ENCODE peak calls at places on chromosomes 7 and 10, in four cellular contexts. S, U, K and W are unnamed samples.

GRCh38 chr10:75081379-75081778 is 30.1 kb upstream of the SAMD8 start:
- DNase-seq in S (no peak), U (no peak), K (no peak), W (no peak)

GRCh38 chr10:77104459-77104980 is 533.1 kb downstream of the KCNMA1 start:
- DNase-seq in S (peak; percentile 68), U (peak; percentile 22), K (no peak), W (no peak)

GRCh38 chr10:5744849-5745248 is 60.2 kb downstream of the TASOR2 start:
- DNase-seq in S (no peak), U (no peak), K (no peak), W (no peak)

GRCh38 chr7:42886129-42886528 is 25.7 kb downstream of the C7orf25 start:
- DNase-seq in S (peak; percentile 16), U (peak; percentile 12), K (no peak), W (no peak)

GRCh38 chr7:158317238-158318205 is 270.1 kb downstream of the PTPRN2 start:
- DNase-seq in S (no peak), U (no peak), K (no peak), W (no peak)

GRCh38 chr10:70617798-70618568 is 15.4 kb upstream of the PRF1 start:
- DNase-seq in S (peak; percentile 41), U (peak; percentile 81), K (no peak), W (no peak)

GRCh38 chr10:88115968-88116367 is 252.5 kb downstream of the PTEN start:
- DNase-seq in S (peak; percentile 57), U (peak; percentile 79), K (no peak), W (no peak)

GRCh38 chr10:22152403-22152802 is 65.4 kb downstream of the EBLN1 start:
- DNase-seq in S (no peak), U (no peak), K (no peak), W (no peak)

GRCh38 chr10:46523119-46523880 is 33.2 kb downstream of the GPRIN2 start:
- DNase-seq in S (peak; percentile 39), U (peak; percentile 31), K (peak; percentile 47), W (no peak)

GRCh38 chr10:17026686-17027485 is 102.7 kb downstream of the CUBN start:
- DNase-seq in S (peak; percentile 67), U (no peak), K (peak; percentile 81), W (no peak)

GRCh38 chr7:51528172-51528571 is 211.6 kb upstream of the COBL start:
- DNase-seq in S (no peak), U (no peak), K (no peak), W (no peak)

GRCh38 chr7:156600496-156600895 is 40.1 kb upstream of the RNF32 start:
- DNase-seq in S (no peak), U (no peak), K (no peak), W (no peak)

GRCh38 chr7:73557397-73558257 is at the start of gene BCL7B:
- DNase-seq in S (peak; percentile 55), U (peak; percentile 31), K (peak; percentile 90), W (peak; percentile 89)

GRCh38 chr7:55206235-55207029 is 158.7 kb upstream of the LANCL2 start:
- DNase-seq in S (peak; percentile 44), U (peak; percentile 25), K (no peak), W (no peak)